ENCODE peak calls at places on chromosomes 13 and 19, in six cellular contexts. One of them, this sample, is unnamed.

GRCh38 chr13:113730831-113731191 is 28.2 kb upstream of the TMEM255B start:
- DNase-seq in uterus: no peak
- DNase-seq in spleen: no peak
- DNase-seq in upper lobe of left lung: no peak
- DNase-seq in body of pancreas: no peak
- DNase-seq in tibial nerve: no peak
- DNase-seq in this sample: no peak

GRCh38 chr13:111314852-111315251 is 5.6 kb upstream of the TEX29 start:
- DNase-seq in body of pancreas: no peak
- DNase-seq in spleen: no peak
- DNase-seq in tibial nerve: no peak
- DNase-seq in upper lobe of left lung: no peak
- DNase-seq in uterus: no peak
- DNase-seq in this sample: no peak

GRCh38 chr19:2775556-2776430 is 7.3 kb downstream of the SGTA start:
- DNase-seq in tibial nerve: peak
- DNase-seq in uterus: peak
- DNase-seq in spleen: peak
- DNase-seq in upper lobe of left lung: no peak
- DNase-seq in body of pancreas: peak
- DNase-seq in this sample: no peak

GRCh38 chr13:106343831-106344230 is 191.6 kb downstream of the EFNB2 start:
- DNase-seq in upper lobe of left lung: no peak
- DNase-seq in uterus: no peak
- DNase-seq in tibial nerve: no peak
- DNase-seq in body of pancreas: no peak
- DNase-seq in spleen: no peak
- DNase-seq in this sample: no peak

GRCh38 chr13:113602291-113602970 is 17.9 kb downstream of the TFDP1 start:
- DNase-seq in upper lobe of left lung: peak
- DNase-seq in tibial nerve: no peak
- DNase-seq in body of pancreas: no peak
- DNase-seq in spleen: no peak
- DNase-seq in uterus: no peak
- DNase-seq in this sample: no peak

GRCh38 chr13:22110368-22110767 is 439.5 kb downstream of the FGF9 start:
- DNase-seq in spleen: no peak
- DNase-seq in uterus: no peak
- DNase-seq in upper lobe of left lung: peak
- DNase-seq in body of pancreas: peak
- DNase-seq in tibial nerve: no peak
- DNase-seq in this sample: peak

GRCh38 chr19:3655402-3656072 is 28.9 kb upstream of the CACTIN start:
- DNase-seq in spleen: no peak
- DNase-seq in body of pancreas: no peak
- DNase-seq in uterus: peak
- DNase-seq in tibial nerve: no peak
- DNase-seq in upper lobe of left lung: peak
- DNase-seq in this sample: no peak

GRCh38 chr13:50320297-50320862 is 305.1 kb downstream of the KCNRG start:
- DNase-seq in upper lobe of left lung: no peak
- DNase-seq in spleen: no peak
- DNase-seq in uterus: no peak
- DNase-seq in tibial nerve: no peak
- DNase-seq in body of pancreas: no peak
- DNase-seq in this sample: no peak

GRCh38 chr19:51194527-51195315 is 30.2 kb upstream of the CD33 start:
- DNase-seq in spleen: no peak
- DNase-seq in body of pancreas: no peak
- DNase-seq in upper lobe of left lung: no peak
- DNase-seq in uterus: no peak
- DNase-seq in tibial nerve: no peak
- DNase-seq in this sample: no peak

GRCh38 chr19:15663245-15663644 is 9.6 kb upstream of the CYP4F12 start:
- DNase-seq in uterus: no peak
- DNase-seq in spleen: no peak
- DNase-seq in body of pancreas: no peak
- DNase-seq in tibial nerve: no peak
- DNase-seq in upper lobe of left lung: no peak
- DNase-seq in this sample: no peak

GRCh38 chr13:65613004-65613403 is 1617.1 kb downstream of the PCDH9 start:
- DNase-seq in body of pancreas: no peak
- DNase-seq in uterus: no peak
- DNase-seq in spleen: no peak
- DNase-seq in upper lobe of left lung: no peak
- DNase-seq in tibial nerve: no peak
- DNase-seq in this sample: no peak

GRCh38 chr19:14786421-14786851 is 8.1 kb upstream of the ADGRE2 start:
- DNase-seq in body of pancreas: no peak
- DNase-seq in spleen: peak
- DNase-seq in tibial nerve: no peak
- DNase-seq in uterus: no peak
- DNase-seq in upper lobe of left lung: peak
- DNase-seq in this sample: no peak

GRCh38 chr13:64054306-64054705 is 2638.7 kb upstream of the PCDH20 start:
- DNase-seq in body of pancreas: no peak
- DNase-seq in uterus: no peak
- DNase-seq in tibial nerve: no peak
- DNase-seq in spleen: no peak
- DNase-seq in upper lobe of left lung: no peak
- DNase-seq in this sample: no peak

GRCh38 chr19:54133312-54133956 is 4.1 kb upstream of the CNOT3 start:
- DNase-seq in body of pancreas: no peak
- DNase-seq in upper lobe of left lung: no peak
- DNase-seq in tibial nerve: no peak
- DNase-seq in spleen: no peak
- DNase-seq in uterus: no peak
- DNase-seq in this sample: no peak

GRCh38 chr13:71712988-71713653 is 153.9 kb downstream of the DACH1 start:
- DNase-seq in uterus: no peak
- DNase-seq in body of pancreas: no peak
- DNase-seq in upper lobe of left lung: no peak
- DNase-seq in spleen: no peak
- DNase-seq in tibial nerve: no peak
- DNase-seq in this sample: no peak

GRCh38 chr13:99439048-99439447 is 62.2 kb upstream of the TM9SF2 start:
- DNase-seq in body of pancreas: no peak
- DNase-seq in tibial nerve: no peak
- DNase-seq in spleen: no peak
- DNase-seq in uterus: no peak
- DNase-seq in upper lobe of left lung: no peak
- DNase-seq in this sample: no peak

GRCh38 chr13:33218020-33218419 is 67.5 kb downstream of the STARD13 start:
- DNase-seq in uterus: no peak
- DNase-seq in tibial nerve: no peak
- DNase-seq in body of pancreas: no peak
- DNase-seq in upper lobe of left lung: no peak
- DNase-seq in spleen: no peak
- DNase-seq in this sample: no peak

GRCh38 chr13:96768524-96768923 is 225.8 kb downstream of the OXGR1 start:
- DNase-seq in tibial nerve: no peak
- DNase-seq in spleen: no peak
- DNase-seq in upper lobe of left lung: no peak
- DNase-seq in uterus: no peak
- DNase-seq in body of pancreas: no peak
- DNase-seq in this sample: no peak

GRCh38 chr13:96772426-96772825 is 221.8 kb downstream of the OXGR1 start:
- DNase-seq in spleen: no peak
- DNase-seq in body of pancreas: no peak
- DNase-seq in uterus: no peak
- DNase-seq in upper lobe of left lung: no peak
- DNase-seq in tibial nerve: no peak
- DNase-seq in this sample: no peak

GRCh38 chr13:96769874-96770273 is 224.4 kb downstream of the OXGR1 start:
- DNase-seq in body of pancreas: no peak
- DNase-seq in tibial nerve: no peak
- DNase-seq in upper lobe of left lung: no peak
- DNase-seq in uterus: no peak
- DNase-seq in spleen: no peak
- DNase-seq in this sample: no peak

GRCh38 chr13:96766311-96766710 is 228.0 kb downstream of the OXGR1 start:
- DNase-seq in spleen: no peak
- DNase-seq in uterus: no peak
- DNase-seq in upper lobe of left lung: no peak
- DNase-seq in tibial nerve: no peak
- DNase-seq in body of pancreas: no peak
- DNase-seq in this sample: no peak

GRCh38 chr13:96771501-96772367 is 222.5 kb downstream of the OXGR1 start:
- DNase-seq in upper lobe of left lung: no peak
- DNase-seq in tibial nerve: no peak
- DNase-seq in uterus: no peak
- DNase-seq in body of pancreas: no peak
- DNase-seq in spleen: no peak
- DNase-seq in this sample: no peak
- H3K27ac ChIP-seq in upper lobe of left lung: no peak
- H3K27ac ChIP-seq in tibial nerve: no peak
- H3K27ac ChIP-seq in uterus: no peak
- H3K27ac ChIP-seq in body of pancreas: no peak
- H3K27ac ChIP-seq in spleen: no peak
- H3K27ac ChIP-seq in this sample: no peak

GRCh38 chr19:45468159-45468651 is 409 bp downstream of the FOSB start:
- DNase-seq in body of pancreas: peak
- DNase-seq in tibial nerve: no peak
- DNase-seq in uterus: no peak
- DNase-seq in upper lobe of left lung: peak
- DNase-seq in spleen: peak
- DNase-seq in this sample: peak

GRCh38 chr19:45469835-45470146 is 2.0 kb downstream of the FOSB start:
- DNase-seq in spleen: no peak
- DNase-seq in uterus: no peak
- DNase-seq in body of pancreas: no peak
- DNase-seq in tibial nerve: peak
- DNase-seq in upper lobe of left lung: peak
- DNase-seq in this sample: no peak

GRCh38 chr19:45470147-45471081 is 2.6 kb downstream of the FOSB start:
- DNase-seq in body of pancreas: peak
- DNase-seq in uterus: no peak
- DNase-seq in upper lobe of left lung: peak
- DNase-seq in spleen: peak
- DNase-seq in tibial nerve: no peak
- DNase-seq in this sample: peak

GRCh38 chr19:45468803-45469131 is 971 bp downstream of the FOSB start:
- DNase-seq in upper lobe of left lung: no peak
- DNase-seq in uterus: no peak
- DNase-seq in spleen: no peak
- DNase-seq in tibial nerve: no peak
- DNase-seq in body of pancreas: no peak
- DNase-seq in this sample: no peak

GRCh38 chr19:45469132-45469834 is 1.5 kb downstream of the FOSB start:
- DNase-seq in body of pancreas: peak
- DNase-seq in upper lobe of left lung: peak
- DNase-seq in tibial nerve: peak
- DNase-seq in spleen: peak
- DNase-seq in uterus: peak
- DNase-seq in this sample: peak
- TF ChIP-seq POLR2A in body of pancreas: peak
- TF ChIP-seq POLR2A in upper lobe of left lung: peak
- TF ChIP-seq POLR2A in tibial nerve: peak
- TF ChIP-seq POLR2A in spleen: peak
- TF ChIP-seq POLR2A in uterus: peak
- TF ChIP-seq POLR2A in this sample: no peak

GRCh38 chr13:39877134-39877533 is 221.7 kb downstream of the COG6 start:
- DNase-seq in tibial nerve: no peak
- DNase-seq in spleen: no peak
- DNase-seq in body of pancreas: no peak
- DNase-seq in upper lobe of left lung: no peak
- DNase-seq in uterus: no peak
- DNase-seq in this sample: no peak

GRCh38 chr13:39875583-39875982 is 220.1 kb downstream of the COG6 start:
- DNase-seq in uterus: no peak
- DNase-seq in upper lobe of left lung: no peak
- DNase-seq in spleen: no peak
- DNase-seq in body of pancreas: no peak
- DNase-seq in tibial nerve: no peak
- DNase-seq in this sample: no peak

GRCh38 chr13:39876258-39876657 is 220.8 kb downstream of the COG6 start:
- DNase-seq in body of pancreas: no peak
- DNase-seq in spleen: no peak
- DNase-seq in uterus: peak
- DNase-seq in tibial nerve: no peak
- DNase-seq in upper lobe of left lung: no peak
- DNase-seq in this sample: no peak

GRCh38 chr13:39875111-39875510 is 219.6 kb downstream of the COG6 start:
- DNase-seq in upper lobe of left lung: no peak
- DNase-seq in body of pancreas: no peak
- DNase-seq in uterus: no peak
- DNase-seq in spleen: no peak
- DNase-seq in tibial nerve: no peak
- DNase-seq in this sample: no peak

DNA sequence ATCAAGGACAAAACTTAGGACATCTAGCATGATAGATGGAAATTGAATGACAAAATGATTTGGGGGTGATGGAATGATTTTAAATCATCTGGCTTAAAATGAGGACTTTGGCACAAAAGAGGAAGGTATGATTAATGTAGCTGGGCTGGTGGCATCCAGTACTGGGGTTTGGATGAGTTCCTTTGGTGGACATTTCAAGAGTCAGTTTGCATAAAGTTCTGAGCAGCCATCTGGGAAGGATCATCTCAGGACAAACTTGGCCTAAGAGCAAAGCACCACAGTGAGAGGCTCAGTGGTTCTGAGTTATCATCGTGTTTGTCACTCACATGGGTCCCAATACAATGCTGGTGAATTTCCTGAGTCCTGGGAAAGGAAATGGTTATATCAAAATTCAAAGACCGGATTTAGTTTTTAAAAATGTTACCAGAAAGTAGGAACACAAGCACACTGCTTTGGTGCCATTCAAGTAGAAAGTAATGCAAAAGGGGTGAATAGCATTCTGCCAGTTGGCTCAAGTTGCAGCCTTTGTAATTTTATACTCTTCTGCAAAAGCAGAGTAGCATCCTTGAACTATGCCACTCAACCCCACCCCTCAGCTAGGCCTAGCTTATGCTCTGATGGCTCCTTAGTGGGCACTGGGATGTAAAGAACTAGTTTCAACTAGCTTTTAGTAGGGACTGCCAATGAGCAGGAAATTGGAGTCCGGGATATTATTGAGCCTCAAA is 219.0 kb downstream of the COG6 start:
- DNase-seq in body of pancreas: no peak
- DNase-seq in tibial nerve: no peak
- DNase-seq in spleen: no peak
- DNase-seq in upper lobe of left lung: no peak
- DNase-seq in uterus: no peak
- DNase-seq in this sample: no peak
- H3K27ac ChIP-seq in body of pancreas: no peak
- H3K27ac ChIP-seq in tibial nerve: no peak
- H3K27ac ChIP-seq in spleen: no peak
- H3K27ac ChIP-seq in upper lobe of left lung: no peak
- H3K27ac ChIP-seq in uterus: no peak
- H3K27ac ChIP-seq in this sample: no peak

DNA sequence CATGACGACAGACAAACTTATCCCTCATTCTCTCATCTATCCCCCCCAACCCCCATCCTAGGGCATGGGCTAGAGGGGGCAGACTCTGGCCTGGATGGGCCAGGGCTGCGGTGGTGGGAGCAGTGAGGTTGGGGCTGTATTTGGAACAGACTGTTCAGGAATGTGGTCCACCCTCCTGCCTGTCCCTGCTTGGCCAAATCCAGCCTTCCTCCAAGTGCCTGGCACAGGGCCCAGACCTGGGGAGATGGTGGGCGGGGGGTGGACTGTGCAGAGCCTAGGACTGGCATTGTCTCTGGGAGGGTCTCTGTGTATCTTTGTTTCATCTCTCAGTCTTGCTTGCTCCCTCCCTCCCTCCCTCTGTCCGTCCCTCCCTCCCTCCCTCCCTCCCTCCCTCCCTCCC is 14.2 kb downstream of the EGLN2 start:
- DNase-seq in uterus: peak
- DNase-seq in upper lobe of left lung: peak
- DNase-seq in spleen: no peak
- DNase-seq in body of pancreas: no peak
- DNase-seq in tibial nerve: no peak
- DNase-seq in this sample: no peak
- TF ChIP-seq POLR2A in uterus: no peak
- TF ChIP-seq POLR2A in upper lobe of left lung: no peak
- TF ChIP-seq POLR2A in spleen: no peak
- TF ChIP-seq POLR2A in body of pancreas: no peak
- TF ChIP-seq POLR2A in tibial nerve: no peak
- TF ChIP-seq POLR2A in this sample: no peak